ENCODE peak calls at places on chromosomes 13 and 19, in eight cellular contexts. M, G, D, P, C, J, B and W are unnamed samples.

GRCh38 chr19:30047355-30047895 is 105.4 kb downstream of the URI1 start:
- DNase-seq in P (no peak), M (no peak), J (no peak), G (no peak), B (no peak), D (peak), C (no peak), W (no peak)

GRCh38 chr13:43698743-43699142 is 88.0 kb downstream of the ENOX1 start:
- DNase-seq in P (no peak), B (peak), D (peak), C (no peak), J (no peak), G (no peak), M (no peak), W (no peak)

GRCh38 chr19:15869109-15869555 is 28.7 kb downstream of the CYP4F2 start:
- DNase-seq in G (peak), C (peak), M (no peak), B (peak), P (no peak), D (peak), J (no peak), W (no peak)

GRCh38 chr19:10862561-10863106 is 8.7 kb upstream of the CARM1 start:
- DNase-seq in B (no peak), J (no peak), C (no peak), P (no peak), G (no peak), M (no peak), D (no peak), W (no peak)

GRCh38 chr19:47257411-47258169 is 1.3 kb downstream of the CCDC9 start:
- DNase-seq in B (peak), M (no peak), G (no peak), D (no peak), J (no peak), C (no peak), P (no peak), W (no peak)

GRCh38 chr13:111202745-111203144 is 87.6 kb downstream of the ARHGEF7 start:
- DNase-seq in P (peak), B (peak), G (no peak), M (no peak), J (no peak), D (peak), C (peak), W (no peak)

GRCh38 chr19:28136796-28137195 is 1076.2 kb downstream of the UQCRFS1 start:
- DNase-seq in C (no peak), M (no peak), P (no peak), D (no peak), G (no peak), B (no peak), J (no peak), W (no peak)

GRCh38 chr19:4519172-4519496 is 848 bp upstream of the PLIN4 start:
- DNase-seq in J (no peak), G (no peak), P (no peak), D (no peak), M (no peak), B (no peak), C (no peak), W (no peak)

GRCh38 chr13:40381935-40382764 is 284.3 kb downstream of the FOXO1 start:
- DNase-seq in D (no peak), G (no peak), C (no peak), B (no peak), P (no peak), J (peak), M (no peak), W (no peak)

GRCh38 chr13:94707400-94708021 is 4.8 kb downstream of the SOX21 start:
- DNase-seq in M (no peak), D (peak), J (no peak), P (no peak), C (peak), B (no peak), G (peak), W (no peak)

GRCh38 chr19:14830702-14831101 is 4.3 kb downstream of the OR7A5 start:
- DNase-seq in D (no peak), M (peak), B (no peak), J (no peak), P (no peak), G (no peak), C (no peak), W (no peak)

GRCh38 chr13:112447761-112448603 is 71.8 kb downstream of the SPACA7 start:
- DNase-seq in D (no peak), P (no peak), B (no peak), G (no peak), J (peak), M (no peak), C (no peak), W (no peak)

GRCh38 chr19:40528078-40528477 is 48.6 kb upstream of the SHKBP1 start:
- DNase-seq in M (no peak), G (no peak), D (no peak), P (no peak), B (no peak), J (no peak), C (no peak), W (no peak)

GRCh38 chr13:40611635-40612422 is 54.6 kb downstream of the FOXO1 start:
- DNase-seq in G (no peak), J (no peak), D (no peak), B (no peak), M (no peak), C (no peak), P (no peak), W (no peak)

GRCh38 chr19:8146877-8147575 is 2.4 kb downstream of the FBN3 start:
- DNase-seq in D (no peak), P (no peak), B (no peak), C (no peak), G (no peak), M (no peak), J (no peak), W (no peak)

GRCh38 chr19:14768001-14768400 is 10.4 kb downstream of the ADGRE2 start:
- DNase-seq in P (no peak), B (no peak), C (no peak), G (no peak), M (no peak), D (no peak), J (peak), W (no peak)

GRCh38 chr19:40143612-40144011 is 47.6 kb upstream of the MAP3K10 start:
- DNase-seq in B (no peak), G (no peak), P (peak), D (no peak), J (no peak), C (no peak), M (no peak), W (no peak)

GRCh38 chr19:33758541-33759013 is 38.1 kb upstream of the KCTD15 start:
- DNase-seq in B (no peak), M (no peak), P (no peak), G (no peak), C (no peak), J (no peak), D (peak), W (no peak)

GRCh38 chr19:55642153-55643002 is 1.1 kb upstream of the ZNF581 start:
- DNase-seq in G (no peak), C (no peak), P (no peak), J (no peak), B (peak), M (no peak), D (no peak), W (no peak)

GRCh38 chr19:19334063-19334988 is 13.7 kb downstream of the MAU2 start:
- DNase-seq in B (no peak), D (no peak), M (no peak), J (no peak), C (no peak), G (no peak), P (no peak), W (no peak)

GRCh38 chr13:105817498-105817897 is 718.0 kb downstream of the EFNB2 start:
- DNase-seq in P (no peak), D (no peak), C (no peak), B (no peak), J (no peak), G (no peak), M (no peak), W (no peak)

GRCh38 chr19:1840541-1841115 is 7.7 kb downstream of the REXO1 start:
- DNase-seq in J (no peak), C (no peak), B (no peak), P (no peak), M (no peak), D (no peak), G (no peak), W (no peak)

GRCh38 chr13:49641810-49642291 is 13.5 kb downstream of the ARL11 start:
- DNase-seq in D (peak), M (no peak), C (no peak), P (peak), G (peak), J (no peak), B (peak), W (no peak)

GRCh38 chr13:31807090-31807541 is 67.8 kb downstream of the RXFP2 start:
- DNase-seq in M (no peak), D (no peak), C (no peak), B (no peak), G (no peak), P (no peak), J (no peak), W (no peak)

GRCh38 chr13:110575322-110576069 is 14.0 kb upstream of the RAB20 start:
- DNase-seq in J (no peak), C (no peak), M (peak), G (no peak), B (peak), D (peak), P (no peak), W (peak)

GRCh38 chr13:52713894-52714293 is 25.7 kb downstream of the CNMD start:
- DNase-seq in C (no peak), G (peak), J (no peak), D (peak), B (peak), P (no peak), M (no peak), W (no peak)

GRCh38 chr13:106986687-106987434 is 418.9 kb upstream of the ARGLU1 start:
- DNase-seq in C (no peak), G (no peak), B (no peak), D (no peak), P (no peak), M (no peak), J (no peak), W (no peak)

GRCh38 chr13:49516467-49516866 is 20.7 kb downstream of the PHF11 start:
- DNase-seq in P (no peak), C (no peak), D (no peak), B (no peak), J (no peak), M (no peak), G (no peak), W (no peak)

GRCh38 chr19:3506384-3507340 is 551 bp downstream of the FZR1 start:
- DNase-seq in P (no peak), D (no peak), J (peak), B (peak), C (no peak), G (no peak), M (peak), W (no peak)